ENCODE peak calls at places on chromosomes 13 and 19, in eight cellular contexts. V is NCI-H748 treated with DMSO at 0.1 percent for 48 hours; C is T-helper 17 cell; S is endothelial cell; B is stimulated activated CD4-positive, alpha-beta T cell treated with anti-CD3 and anti-CD28 coated beads, Interleukin-1b, Interleukin-23, amount 100 ng/mL, for 1 hour; I is H54; X is WTC11; J is NCI-H2081 treated with DMSO at 0.1 percent for 48 hours. R is an unnamed sample.

GRCh38 chr13:51000058-51000457 is 90.5 kb downstream of the RNASEH2B start:
- DNase-seq in V (no peak), C (no peak), S (no peak), B (no peak), I (no peak), X (no peak), J (no peak), R (no peak)

GRCh38 chr19:46828484-46828883 is 22.2 kb downstream of the AP2S1 start:
- DNase-seq in V (no peak), C (no peak), S (no peak), B (no peak), I (no peak), X (no peak), J (no peak), R (no peak)

GRCh38 chr13:24184855-24185254 is 24.3 kb downstream of the SPATA13 start:
- DNase-seq in V (no peak), C (no peak), S (no peak), B (no peak), I (no peak), X (no peak), J (no peak), R (no peak)

GRCh38 chr19:45263013-45263412 is 11.9 kb downstream of the MARK4 start:
- DNase-seq in V (no peak), C (no peak), S (no peak), B (no peak), I (no peak), X (no peak), J (no peak), R (no peak)

GRCh38 chr13:50141660-50142010 is 126.4 kb downstream of the KCNRG start:
- DNase-seq in V (no peak), C (no peak), S (no peak), B (no peak), I (no peak), X (no peak), J (no peak), R (no peak)

GRCh38 chr13:105159794-105160193 is 1375.7 kb downstream of the EFNB2 start:
- DNase-seq in V (no peak), C (no peak), S (no peak), B (no peak), I (no peak), X (no peak), J (no peak), R (no peak)

GRCh38 chr13:108437496-108437895 is 168.0 kb downstream of the TNFSF13B start:
- DNase-seq in V (no peak), C (no peak), S (no peak), B (no peak), I (no peak), X (no peak), J (no peak), R (no peak)

GRCh38 chr13:109919715-109920375 is 133.5 kb upstream of the IRS2 start:
- DNase-seq in V (no peak), C (no peak), S (no peak), B (no peak), I (no peak), X (no peak), J (no peak), R (no peak)

GRCh38 chr13:49569993-49570689 is 15.2 kb downstream of the RCBTB1 start:
- DNase-seq in V (no peak), C (no peak), S (no peak), B (no peak), I (no peak), X (no peak), J (no peak), R (no peak)

GRCh38 chr13:67515895-67516294 is 285.8 kb upstream of the PCDH9 start:
- DNase-seq in V (no peak), C (no peak), S (no peak), B (no peak), I (no peak), X (no peak), J (no peak), R (no peak)